ENCODE peak calls at places on chromosomes 7 and 10, in four cellular contexts. X, Z, T and M are unnamed samples.

GRCh38 chr7:92119213-92119759 is 15.0 kb downstream of the CYP51A1 start:
- DNase-seq in X (no peak), Z (no peak), T (no peak), M (no peak)

GRCh38 chr7:42227931-42228591 is 8.9 kb downstream of the GLI3 start:
- DNase-seq in X (no peak), Z (peak; percentile 49), T (peak; percentile 20), M (peak; percentile 36)

GRCh38 chr10:60572511-60573194 is 183.0 kb upstream of the ANK3 start:
- DNase-seq in X (peak; percentile 7), Z (peak; percentile 83), T (peak; percentile 23), M (no peak)

GRCh38 chr7:509426-509825 is 10.2 kb downstream of the PDGFA start:
- DNase-seq in X (no peak), Z (no peak), T (no peak), M (no peak)

GRCh38 chr10:8280946-8281345 is 226.5 kb downstream of the GATA3 start:
- DNase-seq in X (no peak), Z (no peak), T (no peak), M (no peak)

GRCh38 chr10:108230478-108231170 is 1066.1 kb upstream of the SORCS1 start:
- DNase-seq in X (no peak), Z (peak; percentile 16), T (no peak), M (no peak)

GRCh38 chr7:21902240-21902639 is 43.5 kb downstream of the CDCA7L start:
- DNase-seq in X (peak; percentile 58), Z (peak; percentile 36), T (no peak), M (no peak)

GRCh38 chr7:113519447-113519846 is 399.4 kb downstream of the PPP1R3A start:
- DNase-seq in X (no peak), Z (no peak), T (no peak), M (no peak)

GRCh38 chr10:3924344-3924743 is 139.3 kb upstream of the KLF6 start:
- DNase-seq in X (peak; percentile 52), Z (peak; percentile 93), T (no peak), M (no peak)

GRCh38 chr10:615583-616152 is 73.8 kb downstream of the DIP2C start:
- DNase-seq in X (peak; percentile 84), Z (peak; percentile 97), T (no peak), M (no peak)

GRCh38 chr10:133458021-133458709 is 4.4 kb downstream of the SCART1 start:
- DNase-seq in X (no peak), Z (no peak), T (no peak), M (no peak)

GRCh38 chr10:13462551-13462950 is 66.3 kb downstream of the BEND7 start:
- DNase-seq in X (no peak), Z (peak; percentile 32), T (no peak), M (no peak)

GRCh38 chr10:50937230-50937907 is 51.9 kb upstream of the A1CF start:
- DNase-seq in X (no peak), Z (peak; percentile 16), T (no peak), M (no peak)

GRCh38 chr10:124088944-124089343 is 4.5 kb downstream of the CHST15 start:
- DNase-seq in X (no peak), Z (peak; percentile 25), T (no peak), M (no peak)
- H3K9me3 ChIP-seq in X (no peaks in the 10 kb centered on the region), Z (no peaks in the 10 kb centered on the region), T (no peaks in the 10 kb centered on the region), M (no peaks in the 10 kb centered on the region)

GRCh38 chr7:73328696-73329095 is 735 bp downstream of the FKBP6 start:
- DNase-seq in X (no peak), Z (no peak), T (no peak), M (no peak)

GRCh38 chr7:73332447-73332846 is 4.5 kb downstream of the FKBP6 start:
- DNase-seq in X (no peak), Z (no peak), T (no peak), M (no peak)

GRCh38 chr7:73329861-73330581 is 2.1 kb downstream of the FKBP6 start:
- DNase-seq in X (peak; percentile 16), Z (no peak), T (no peak), M (no peak)

GRCh38 chr7:73330772-73331171 is 2.8 kb downstream of the FKBP6 start:
- DNase-seq in X (no peak), Z (no peak), T (no peak), M (no peak)
- H3K4me1 ChIP-seq in X (peaks cover 4% of the 10 kb centered on the region), Z (no peaks in the 10 kb centered on the region), T (no peaks in the 10 kb centered on the region), M (no peaks in the 10 kb centered on the region)

GRCh38 chr7:158645842-158646241 is 58.2 kb upstream of the PTPRN2 start:
- DNase-seq in X (no peak), Z (no peak), T (no peak), M (no peak)
- H3K9me3 ChIP-seq in X (no peaks in the 10 kb centered on the region), Z (no peaks in the 10 kb centered on the region), T (no peaks in the 10 kb centered on the region), M (no peaks in the 10 kb centered on the region)

DNA sequence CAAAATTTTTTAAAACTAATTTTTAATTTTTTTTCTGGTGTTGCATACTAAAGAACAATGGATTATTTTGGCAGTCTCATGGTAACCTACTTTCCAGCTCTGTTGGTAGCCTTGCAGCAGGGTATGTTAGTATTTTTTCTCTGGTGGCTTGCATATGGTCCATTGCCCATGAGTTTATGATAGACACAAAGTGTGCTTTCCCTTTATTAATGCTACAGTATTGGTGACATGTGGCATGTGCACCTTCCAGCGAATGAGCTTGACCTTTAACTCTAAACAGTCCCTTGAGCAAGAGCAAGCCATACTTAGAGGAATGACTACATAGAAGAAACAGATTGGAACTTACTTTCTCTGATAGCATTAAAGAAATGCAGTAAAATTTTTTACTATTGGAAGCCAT is 73.8 kb downstream of the VTI1A start:
- DNase-seq in X (no peak), Z (no peak), T (no peak), M (no peak)
- H3K4me1 ChIP-seq in X (peaks cover 33% of the 10 kb centered on the region), Z (peaks cover 19% of the 10 kb centered on the region), T (peaks cover 4% of the 10 kb centered on the region), M (peaks cover under 1% of the 10 kb centered on the region)

GRCh38 chr10:71972746-71973695 is 8.8 kb downstream of the CHST3 start:
- DNase-seq in X (no peak), Z (no peak), T (no peak), M (no peak)

GRCh38 chr10:71975891-71976725 is 11.9 kb downstream of the CHST3 start:
- DNase-seq in X (peak; percentile 33), Z (peak; percentile 76), T (no peak), M (no peak)

GRCh38 chr10:71973777-71974488 is 9.7 kb downstream of the CHST3 start:
- DNase-seq in X (no peak), Z (no peak), T (no peak), M (no peak)

GRCh38 chr10:71974489-71975011 is 10.4 kb downstream of the CHST3 start:
- DNase-seq in X (peak; percentile 23), Z (peak; percentile 74), T (no peak), M (no peak)

DNA sequence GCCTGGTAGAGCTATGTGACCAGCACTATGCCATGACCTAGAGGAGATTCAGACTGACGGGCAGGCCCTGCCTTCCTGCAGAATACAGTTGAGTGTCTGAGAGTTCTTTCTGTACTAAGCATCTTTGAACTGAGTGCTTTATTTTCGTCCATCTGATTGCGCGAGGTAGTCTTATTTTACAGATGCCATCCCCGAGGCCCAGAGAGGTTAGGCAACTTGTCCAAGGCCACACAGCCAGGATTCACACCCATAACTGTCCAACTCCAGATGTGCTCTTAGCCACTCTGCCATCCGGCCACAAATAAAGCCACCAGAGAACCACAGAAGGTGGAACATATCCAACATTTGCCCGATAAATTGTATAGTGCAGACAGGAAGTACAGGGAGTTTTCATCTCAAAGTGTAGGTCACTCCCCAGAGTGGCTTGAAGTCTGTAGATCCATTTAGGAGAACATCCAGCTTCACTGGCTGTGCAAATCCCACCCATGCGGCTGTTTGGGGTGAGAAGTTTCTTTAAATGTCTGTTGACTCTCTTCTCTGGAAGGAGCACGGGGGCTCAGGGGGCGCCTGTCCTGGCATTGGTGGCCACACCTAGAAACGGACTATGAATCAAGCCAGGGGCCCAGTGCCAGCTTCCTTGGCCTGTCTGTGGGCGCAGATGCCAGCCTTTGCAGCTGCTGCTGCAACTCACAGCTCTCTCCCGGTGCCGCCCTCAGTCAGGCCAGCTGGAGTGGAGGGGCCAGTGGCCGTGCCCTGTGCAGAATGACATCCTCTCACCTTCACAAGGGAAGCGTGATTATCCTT is 11.1 kb downstream of the CHST3 start:
- DNase-seq in X (no peak), Z (no peak), T (peak; percentile 68), M (no peak)
- H3K9me3 ChIP-seq in X (no peaks in the 10 kb centered on the region), Z (no peaks in the 10 kb centered on the region), T (no peaks in the 10 kb centered on the region), M (no peaks in the 10 kb centered on the region)

GRCh38 chr7:52479990-52480389 is 555.4 kb upstream of the POM121L12 start:
- DNase-seq in X (no peak), Z (no peak), T (no peak), M (no peak)

GRCh38 chr7:52486267-52486666 is 549.2 kb upstream of the POM121L12 start:
- DNase-seq in X (no peak), Z (no peak), T (no peak), M (no peak)

GRCh38 chr7:52482076-52482475 is 553.4 kb upstream of the POM121L12 start:
- DNase-seq in X (no peak), Z (peak; percentile 10), T (no peak), M (no peak)
- H3K4me1 ChIP-seq in X (no peaks in the 10 kb centered on the region), Z (no peaks in the 10 kb centered on the region), T (no peaks in the 10 kb centered on the region), M (no peaks in the 10 kb centered on the region)

GRCh38 chr10:37871568-37872251 is 14.3 kb upstream of the ZNF248 start:
- DNase-seq in X (no peak), Z (no peak), T (no peak), M (no peak)
- H3K9me3 ChIP-seq in X (peaks cover 2% of the 10 kb centered on the region), Z (no peaks in the 10 kb centered on the region), T (no peaks in the 10 kb centered on the region), M (no peaks in the 10 kb centered on the region)

GRCh38 chr10:119191881-119192280 is 13.3 kb upstream of the PRDX3 start:
- DNase-seq in X (no peak), Z (no peak), T (no peak), M (no peak)

GRCh38 chr10:119189811-119190282 is 11.2 kb upstream of the PRDX3 start:
- DNase-seq in X (peak; percentile 76), Z (peak; percentile 94), T (no peak), M (no peak)

GRCh38 chr10:119190353-119190752 is 11.7 kb upstream of the PRDX3 start:
- DNase-seq in X (peak; percentile 84), Z (peak; percentile 99), T (no peak), M (no peak)

DNA sequence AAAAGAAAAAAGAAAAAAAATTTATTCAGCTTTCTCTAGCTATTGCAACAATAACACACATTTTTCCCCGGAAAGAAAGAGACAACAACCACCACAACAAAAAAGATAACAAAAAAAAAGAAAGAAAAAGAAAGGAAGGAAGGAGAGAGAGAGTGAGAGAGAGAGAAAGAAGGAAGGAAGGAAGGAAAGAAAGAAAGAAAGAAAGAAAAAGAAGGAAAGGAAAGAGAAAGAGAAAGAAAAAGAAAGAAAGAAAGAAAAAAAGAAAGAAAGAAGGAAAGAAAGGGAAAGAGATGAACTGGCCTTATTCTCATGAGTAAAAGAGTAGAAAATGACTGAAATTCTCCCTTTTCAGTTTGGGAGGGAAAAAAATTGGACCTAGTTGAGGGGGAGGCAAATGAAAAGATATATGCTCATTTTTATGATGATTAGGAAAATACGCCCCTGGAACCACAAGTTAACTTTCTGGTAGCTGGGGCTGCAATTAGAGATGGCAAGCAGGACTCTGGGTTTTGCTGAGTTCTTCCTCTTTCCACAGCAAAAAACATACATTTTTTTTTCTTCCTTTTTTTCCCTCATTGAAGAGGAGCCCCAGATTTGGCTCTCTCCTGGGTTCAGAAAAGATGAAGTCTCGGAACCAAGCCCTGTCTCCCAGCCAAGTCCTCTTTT is 12.5 kb upstream of the PRDX3 start:
- DNase-seq in X (no peak), Z (no peak), T (no peak), M (no peak)
- H3K4me1 ChIP-seq in X (peaks cover 25% of the 10 kb centered on the region), Z (peaks cover 12% of the 10 kb centered on the region), T (no peaks in the 10 kb centered on the region), M (no peaks in the 10 kb centered on the region)